ENCODE peak calls at places on chromosome 1, in six cellular contexts. I is HL-60, S is K562, B is HepG2, A is H1, Q is GM12878. R is an unnamed sample.

GRCh38 chr1:58434181-58434580 is 112.3 kb downstream of the OMA1 start:
- DNase-seq in B (no peak), Q (no peak), A (no peak), S (no peak), I (no peak), R (no peak)

GRCh38 chr1:84653130-84653680 is 37.1 kb downstream of the SSX2IP start:
- DNase-seq in B (no peak), S (no peak), A (no peak), I (no peak), Q (no peak), R (peak)

GRCh38 chr1:240027059-240027462 is 64.6 kb upstream of the FMN2 start:
- DNase-seq in Q (no peak), S (peak), I (peak), B (peak), A (no peak), R (peak)

GRCh38 chr1:160407819-160408801 is 7.7 kb downstream of the VANGL2 start:
- DNase-seq in I (no peak), Q (no peak), B (no peak), A (no peak), S (no peak), R (peak)

GRCh38 chr1:203069028-203069804 is 16.6 kb downstream of the MYOG start:
- DNase-seq in I (peak), S (no peak), A (no peak), B (no peak), Q (no peak), R (peak)

GRCh38 chr1:51313961-51314777 is 16.2 kb downstream of the TTC39A start:
- DNase-seq in I (no peak), Q (no peak), S (no peak), B (no peak), A (no peak), R (no peak)

GRCh38 chr1:23922321-23922943 is 9.3 kb upstream of the CNR2 start:
- DNase-seq in B (no peak), I (no peak), Q (no peak), S (no peak), A (no peak), R (no peak)

GRCh38 chr1:47334765-47335435 is 1.3 kb downstream of the CMPK1 start:
- DNase-seq in B (peak), A (no peak), S (no peak), I (no peak), Q (peak), R (no peak)

GRCh38 chr1:87335175-87335992 is 6.7 kb downstream of the LMO4 start:
- DNase-seq in B (peak), Q (no peak), S (peak), I (peak), A (no peak), R (peak)

GRCh38 chr1:85328713-85329376 is 52.4 kb upstream of the BCL10 start:
- DNase-seq in A (no peak), S (no peak), I (no peak), Q (no peak), B (peak), R (no peak)

GRCh38 chr1:64701886-64702285 is 43.0 kb upstream of the RAVER2 start:
- DNase-seq in S (no peak), I (no peak), A (no peak), B (no peak), Q (no peak), R (no peak)

GRCh38 chr1:81420760-81421159 is 380.0 kb upstream of the ADGRL2 start:
- DNase-seq in B (no peak), S (no peak), Q (no peak), I (no peak), A (no peak), R (no peak)

GRCh38 chr1:208189183-208189582 is 55.0 kb downstream of the PLXNA2 start:
- DNase-seq in A (no peak), Q (peak), S (peak), I (no peak), B (no peak), R (no peak)

GRCh38 chr1:61472876-61473275 is 252.1 kb downstream of the TM2D1 start:
- DNase-seq in A (no peak), Q (no peak), B (no peak), S (no peak), I (no peak), R (no peak)

GRCh38 chr1:206887701-206888100 is 9.5 kb upstream of the IL24 start:
- DNase-seq in I (no peak), S (no peak), B (no peak), Q (no peak), A (no peak), R (no peak)

GRCh38 chr1:219296430-219296850 is 122.8 kb downstream of the LYPLAL1 start:
- DNase-seq in S (no peak), B (no peak), A (no peak), Q (no peak), I (no peak), R (no peak)

GRCh38 chr1:63592536-63593302 is 492 bp upstream of the PGM1 start:
- DNase-seq in S (no peak), A (no peak), B (peak), I (peak), Q (peak), R (peak)

GRCh38 chr1:2969870-2970291 is 51.4 kb upstream of the ACTRT2 start:
- DNase-seq in B (no peak), I (no peak), A (no peak), Q (no peak), S (no peak), R (no peak)

GRCh38 chr1:231020816-231021215 is 19.2 kb downstream of the FAM89A start:
- DNase-seq in S (no peak), A (no peak), I (no peak), B (no peak), Q (no peak), R (no peak)

GRCh38 chr1:225580180-225581099 is 72.5 kb downstream of the ENAH start:
- DNase-seq in Q (no peak), B (no peak), S (no peak), A (no peak), I (no peak), R (no peak)

GRCh38 chr1:244672961-244673695 is 20.2 kb downstream of the DESI2 start:
- DNase-seq in S (no peak), Q (no peak), I (no peak), A (no peak), B (no peak), R (peak)

GRCh38 chr1:202571719-202572339 is 138.4 kb downstream of the SYT2 start:
- DNase-seq in B (peak), S (peak), Q (no peak), I (no peak), A (no peak), R (no peak)

GRCh38 chr1:64942118-64942517 is 24.2 kb downstream of the JAK1 start:
- DNase-seq in A (no peak), Q (no peak), I (no peak), B (no peak), S (no peak), R (no peak)

GRCh38 chr1:3454811-3455618 is 550 bp downstream of the ARHGEF16 start:
- DNase-seq in I (peak), A (peak), S (peak), B (peak), Q (no peak), R (peak)

GRCh38 chr1:173423326-173423725 is 53.8 kb upstream of the PRDX6 start:
- DNase-seq in I (no peak), Q (no peak), B (no peak), S (no peak), A (no peak), R (no peak)

GRCh38 chr1:27111771-27112573 is 43.0 kb downstream of the SLC9A1 start:
- DNase-seq in S (peak), A (no peak), Q (no peak), B (peak), I (peak), R (peak)

GRCh38 chr1:36203554-36204346 is 20.5 kb upstream of the THRAP3 start:
- DNase-seq in A (no peak), S (peak), B (no peak), Q (no peak), I (no peak), R (peak)

GRCh38 chr1:151368000-151368744 is 4.3 kb downstream of the SELENBP1 start:
- DNase-seq in S (no peak), A (no peak), B (no peak), Q (no peak), I (no peak), R (no peak)

GRCh38 chr1:160996195-160996594 is 24.8 kb downstream of the F11R start:
- DNase-seq in B (no peak), Q (no peak), A (no peak), I (no peak), S (no peak), R (no peak)

GRCh38 chr1:30756545-30757195 is 904 bp downstream of the LAPTM5 start:
- DNase-seq in Q (no peak), S (peak), I (peak), B (no peak), A (no peak), R (no peak)

GRCh38 chr1:21939650-21940374 is 2.7 kb upstream of the HSPG2 start:
- DNase-seq in Q (no peak), S (no peak), I (peak), B (peak), A (no peak), R (peak)

GRCh38 chr1:5645929-5646328 is 346.3 kb downstream of the NPHP4 start:
- DNase-seq in B (no peak), A (no peak), Q (no peak), I (no peak), S (no peak), R (no peak)

GRCh38 chr1:5645135-5645399 is 347.2 kb downstream of the NPHP4 start:
- DNase-seq in A (no peak), I (no peak), B (no peak), S (no peak), Q (no peak), R (no peak)

GRCh38 chr1:5643360-5644090 is 348.7 kb downstream of the NPHP4 start:
- DNase-seq in S (no peak), A (no peak), I (no peak), Q (no peak), B (no peak), R (no peak)

GRCh38 chr1:5646486-5646885 is 345.7 kb downstream of the NPHP4 start:
- DNase-seq in Q (no peak), B (peak), S (no peak), A (no peak), I (no peak), R (no peak)

DNA sequence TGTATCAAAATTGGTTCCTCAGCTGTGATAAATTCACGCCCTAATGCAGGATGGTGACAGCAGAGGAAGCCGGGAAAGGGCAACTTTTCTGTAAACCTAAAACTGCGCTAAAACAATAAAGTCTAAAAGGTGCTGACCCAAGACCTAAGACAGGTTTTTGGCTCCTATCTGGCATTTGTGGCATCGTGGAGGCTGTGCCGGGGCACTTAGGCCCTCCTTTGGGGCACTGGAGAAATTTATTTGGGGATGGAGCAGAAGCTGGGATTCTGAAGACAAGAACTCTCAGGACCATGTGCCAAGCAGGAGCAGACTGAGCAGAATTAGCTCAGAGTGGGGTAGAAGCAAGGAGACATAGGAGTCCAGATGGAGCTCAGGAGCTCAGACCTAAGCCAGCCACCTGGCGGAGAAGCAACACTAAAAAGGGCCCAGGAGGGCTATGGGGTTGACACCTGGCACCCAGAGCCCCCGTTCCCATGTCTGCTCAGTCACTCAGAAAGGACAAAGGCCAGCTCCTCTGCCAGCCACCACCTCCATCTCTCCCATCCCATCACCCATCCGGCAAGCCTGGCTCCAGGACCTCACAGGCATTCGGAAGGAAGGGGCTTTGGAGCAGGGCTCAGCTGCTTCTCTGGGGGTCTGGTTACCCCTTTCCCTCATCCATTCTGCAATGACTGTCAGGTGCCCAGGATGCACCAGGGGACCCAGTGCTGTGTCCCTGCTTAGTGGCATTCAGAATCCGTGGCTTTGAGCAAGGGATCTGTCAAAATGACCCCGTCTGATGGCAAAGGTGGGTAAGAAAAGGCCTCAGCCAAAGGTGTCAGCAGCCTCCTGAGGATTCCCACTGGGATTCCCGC is 347.7 kb downstream of the NPHP4 start:
- DNase-seq in Q (no peak), B (no peak), A (no peak), S (no peak), I (no peak), R (no peak)
- TF ChIP-seq GABPA in Q (no peak), B (no peak), A (no peak), S (no peak), I (no peak), R (no peak)

DNA sequence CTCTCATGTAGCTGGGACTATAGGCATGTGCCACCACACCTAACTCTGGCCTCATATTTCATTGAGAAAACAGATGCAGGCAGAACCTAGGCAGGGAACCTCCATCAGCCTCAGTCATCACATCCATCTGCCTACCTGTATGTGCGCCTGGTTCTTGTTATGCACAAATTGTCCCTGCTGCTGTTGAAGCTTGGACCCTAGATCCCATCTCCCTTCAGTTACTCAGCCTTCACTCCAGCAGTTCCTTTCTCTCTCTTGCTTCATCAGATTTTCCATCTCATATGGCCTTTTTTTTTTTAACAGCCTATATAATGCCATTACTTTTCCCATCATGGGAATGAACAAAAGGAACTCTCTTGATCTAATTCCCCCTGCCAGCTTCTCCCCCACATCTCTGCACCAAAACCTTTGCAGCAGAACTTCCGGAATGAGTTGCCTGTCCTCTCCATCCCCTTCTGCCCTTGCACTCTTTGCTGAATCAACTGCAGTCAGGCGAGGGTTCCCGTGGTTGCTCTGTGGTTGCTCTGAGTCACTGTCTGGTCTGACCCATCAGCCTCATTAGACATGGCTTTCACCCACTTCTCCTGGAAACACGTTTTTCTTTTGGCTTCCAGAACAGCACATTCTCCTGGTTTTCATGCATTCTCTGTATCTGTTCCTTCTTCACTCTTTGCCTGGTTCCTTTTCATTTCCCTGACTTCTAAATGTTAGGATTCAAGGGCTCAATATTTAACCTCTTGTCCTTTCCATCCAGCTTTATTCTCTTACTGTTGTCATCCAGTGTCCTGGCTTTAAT is 41.5 kb downstream of the UBE4B start:
- DNase-seq in B (no peak), S (no peak), A (no peak), I (peak), Q (peak), R (no peak)
- TF ChIP-seq GABPA in B (no peak), S (peak), A (no peak), I (no peak), Q (no peak), R (peak)

GRCh38 chr1:53545663-53546408 is 86.6 kb downstream of the DMRTB1 start:
- DNase-seq in I (no peak), B (no peak), S (no peak), Q (no peak), A (no peak), R (peak)
- TF ChIP-seq GABPA in I (no peak), B (no peak), S (no peak), Q (no peak), A (no peak), R (no peak)

GRCh38 chr1:119893827-119894700 is 2.3 kb downstream of the ADAM30 start:
- DNase-seq in I (no peak), S (no peak), B (peak), Q (no peak), A (no peak), R (no peak)

GRCh38 chr1:119898520-119898919 is 2.2 kb upstream of the ADAM30 start:
- DNase-seq in B (no peak), I (no peak), A (no peak), S (no peak), Q (no peak), R (no peak)

GRCh38 chr1:119895102-119895501 is 1.2 kb downstream of the ADAM30 start:
- DNase-seq in Q (no peak), A (no peak), I (no peak), S (no peak), B (no peak), R (no peak)

GRCh38 chr1:119893238-119893791 is 3.0 kb downstream of the ADAM30 start:
- DNase-seq in S (no peak), B (no peak), A (no peak), I (no peak), Q (no peak), R (no peak)

GRCh38 chr1:119896303-119896702 is at the start of gene ADAM30:
- DNase-seq in B (no peak), Q (no peak), I (no peak), A (no peak), S (peak), R (no peak)
- TF ChIP-seq GABPA in B (no peak), Q (no peak), I (no peak), A (no peak), S (no peak), R (no peak)

DNA sequence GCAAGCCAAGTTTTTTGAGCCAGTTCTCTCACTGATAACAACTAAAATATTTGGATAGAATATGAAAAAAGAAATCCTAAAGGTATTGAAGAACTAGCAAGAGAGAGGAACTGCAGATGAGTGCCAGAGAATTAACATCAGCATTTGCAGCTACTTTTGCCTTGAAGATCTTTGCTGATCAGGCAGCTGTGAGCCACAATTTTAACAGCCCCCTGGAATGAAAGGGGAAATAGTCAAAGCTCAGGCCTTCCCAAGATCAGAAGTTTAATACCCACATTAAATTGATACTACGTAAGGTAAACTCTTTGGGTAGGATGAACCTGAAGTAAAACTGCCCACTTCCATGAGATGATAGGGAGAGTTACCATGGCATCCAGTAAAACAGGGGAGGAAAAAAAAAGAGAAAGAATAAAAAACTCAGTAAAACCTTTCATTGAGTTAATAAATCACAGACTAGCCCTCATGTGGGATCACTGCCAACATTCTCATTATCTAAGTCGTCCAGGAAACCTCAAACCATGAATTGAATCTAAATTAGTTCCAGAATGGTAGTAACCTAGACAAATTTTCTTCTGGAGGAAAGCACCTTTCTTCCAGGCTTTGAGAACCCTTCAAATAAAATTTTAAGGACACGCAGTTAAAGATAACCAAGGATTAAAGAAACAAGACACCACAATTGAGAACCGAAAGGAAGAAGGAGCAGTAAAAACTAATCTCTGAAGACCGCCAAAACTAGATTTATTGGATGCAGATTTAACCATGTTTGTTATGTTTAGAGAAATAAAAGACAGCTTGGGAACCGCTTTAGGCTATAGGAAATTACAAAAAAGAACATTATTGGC is 28.3 kb downstream of the SCP2 start:
- DNase-seq in Q (no peak), A (no peak), B (peak), I (no peak), S (no peak), R (peak)
- TF ChIP-seq GABPA in Q (no peak), A (no peak), B (no peak), I (no peak), S (no peak), R (no peak)